ENCODE peak calls at places on chromosome 14, in ten cellular contexts. J is RWPE1; G is left lung; Q is fibroblast of mammary gland; I is glutamatergic neuron; Y is A549; H is WTC11; F is CD8-positive, alpha-beta T cell; U is astrocyte of the spinal cord; W is bronchial epithelial cell. M is an unnamed sample.

GRCh38 chr14:32203928-32204357 is 874 bp upstream of the RNU6-8 start:
- DNase-seq in J (no peak), G (no peak), Q (no peak), I (no peak), Y (no peak), H (no peak), F (peak), U (no peak), W (no peak), M (peak)

GRCh38 chr14:60544659-60545058 is 35.7 kb downstream of the SIX6 start:
- DNase-seq in J (no peak), G (no peak), Q (no peak), I (no peak), Y (no peak), H (no peak), F (no peak), U (no peak), W (no peak), M (no peak)

GRCh38 chr14:100122481-100123215 is 36.8 kb downstream of the DEGS2 start:
- DNase-seq in J (no peak), G (peak), Q (no peak), I (no peak), Y (no peak), H (no peak), F (no peak), U (no peak), W (no peak), M (no peak)

GRCh38 chr14:56199095-56199975 is 81.1 kb downstream of the PELI2 start:
- DNase-seq in J (no peak), G (no peak), Q (peak), I (no peak), Y (peak), H (no peak), F (no peak), U (peak), W (peak), M (no peak)

GRCh38 chr14:77028384-77029246 is at the start of gene IRF2BPL:
- DNase-seq in J (peak), G (peak), Q (peak), I (peak), Y (peak), H (peak), F (peak), U (peak), W (peak), M (peak)

GRCh38 chr14:95885866-95886265 is 9.2 kb downstream of the TUNAR start:
- DNase-seq in J (no peak), G (no peak), Q (no peak), I (no peak), Y (no peak), H (no peak), F (no peak), U (peak), W (no peak), M (no peak)

GRCh38 chr14:51792819-51793218 is 67.6 kb upstream of the GNG2 start:
- DNase-seq in J (no peak), G (no peak), Q (no peak), I (no peak), Y (no peak), H (no peak), F (no peak), U (peak), W (no peak), M (no peak)

GRCh38 chr14:88310457-88310856 is 12.6 kb downstream of the KCNK10 start:
- DNase-seq in J (no peak), G (no peak), Q (no peak), I (no peak), Y (no peak), H (no peak), F (no peak), U (no peak), W (no peak), M (no peak)

GRCh38 chr14:95188372-95188771 is 31.0 kb upstream of the DICER1 start:
- DNase-seq in J (no peak), G (no peak), Q (no peak), I (no peak), Y (no peak), H (no peak), F (no peak), U (no peak), W (no peak), M (no peak)

GRCh38 chr14:105070760-105071137 is 5.5 kb upstream of the GPR132 start:
- DNase-seq in J (no peak), G (no peak), Q (no peak), I (no peak), Y (no peak), H (no peak), F (peak), U (no peak), W (no peak), M (no peak)

GRCh38 chr14:80602931-80603330 is 338.6 kb downstream of the CEP128 start:
- DNase-seq in J (no peak), G (no peak), Q (no peak), I (no peak), Y (no peak), H (no peak), F (no peak), U (no peak), W (no peak), M (peak)

GRCh38 chr14:68987653-68988036 is 8.5 kb upstream of the ACTN1 start:
- DNase-seq in J (no peak), G (no peak), Q (no peak), I (no peak), Y (peak), H (peak), F (no peak), U (no peak), W (no peak), M (no peak)

GRCh38 chr14:75717729-75718128 is 56.7 kb downstream of the TTLL5 start:
- DNase-seq in J (no peak), G (no peak), Q (no peak), I (no peak), Y (no peak), H (no peak), F (no peak), U (no peak), W (no peak), M (no peak)

GRCh38 chr14:75866981-75867380 is 114.8 kb downstream of the TGFB3 start:
- DNase-seq in J (no peak), G (no peak), Q (no peak), I (no peak), Y (no peak), H (no peak), F (no peak), U (no peak), W (no peak), M (no peak)

GRCh38 chr14:52829527-52829926 is 38.1 kb upstream of the GNPNAT1 start:
- DNase-seq in J (no peak), G (no peak), Q (no peak), I (no peak), Y (no peak), H (no peak), F (no peak), U (no peak), W (no peak), M (no peak)

GRCh38 chr14:73462078-73462715 is 3.9 kb upstream of the NUMB start:
- DNase-seq in J (no peak), G (no peak), Q (peak), I (no peak), Y (peak), H (no peak), F (no peak), U (peak), W (no peak), M (no peak)

GRCh38 chr14:68975667-68976066 is 3.4 kb downstream of the ACTN1 start:
- DNase-seq in J (peak), G (no peak), Q (peak), I (no peak), Y (no peak), H (no peak), F (no peak), U (peak), W (peak), M (no peak)

GRCh38 chr14:75563931-75564330 is 14.5 kb upstream of the FLVCR2 start:
- DNase-seq in J (no peak), G (no peak), Q (no peak), I (no peak), Y (no peak), H (no peak), F (no peak), U (no peak), W (peak), M (no peak)

GRCh38 chr14:89667983-89668382 is 250.9 kb upstream of the FOXN3 start:
- DNase-seq in J (no peak), G (no peak), Q (peak), I (no peak), Y (no peak), H (no peak), F (no peak), U (peak), W (no peak), M (no peak)

GRCh38 chr14:65290830-65291229 is 121.7 kb upstream of the FUT8 start:
- DNase-seq in J (peak), G (no peak), Q (peak), I (no peak), Y (no peak), H (no peak), F (no peak), U (peak), W (peak), M (no peak)

GRCh38 chr14:94521375-94522114 is 12.3 kb upstream of the SERPINA12 start:
- DNase-seq in J (no peak), G (no peak), Q (no peak), I (no peak), Y (no peak), H (no peak), F (no peak), U (no peak), W (no peak), M (no peak)

GRCh38 chr14:49849213-49849847 is 3.3 kb downstream of the NEMF start:
- DNase-seq in J (no peak), G (no peak), Q (no peak), I (no peak), Y (no peak), H (no peak), F (no peak), U (no peak), W (no peak), M (no peak)

GRCh38 chr14:78081245-78081644 is 88.9 kb upstream of the NRXN3 start:
- DNase-seq in J (no peak), G (no peak), Q (no peak), I (no peak), Y (no peak), H (no peak), F (no peak), U (no peak), W (no peak), M (no peak)

GRCh38 chr14:104706733-104707628 is 17.0 kb upstream of the ADSS1 start:
- DNase-seq in J (no peak), G (no peak), Q (no peak), I (no peak), Y (no peak), H (no peak), F (no peak), U (no peak), W (no peak), M (no peak)

GRCh38 chr14:64465208-64465821 is at the start of gene AKAP5:
- DNase-seq in J (peak), G (peak), Q (no peak), I (peak), Y (peak), H (peak), F (peak), U (peak), W (peak), M (peak)

GRCh38 chr14:34420547-34421150 is 41.4 kb downstream of the SPTSSA start:
- DNase-seq in J (no peak), G (no peak), Q (no peak), I (no peak), Y (no peak), H (no peak), F (no peak), U (no peak), W (peak), M (no peak)

GRCh38 chr14:104239185-104239775 is 100.9 kb downstream of the KIF26A start:
- DNase-seq in J (no peak), G (peak), Q (no peak), I (no peak), Y (no peak), H (no peak), F (no peak), U (no peak), W (no peak), M (no peak)

GRCh38 chr14:56125772-56126411 is 7.7 kb downstream of the PELI2 start:
- DNase-seq in J (no peak), G (no peak), Q (no peak), I (peak), Y (no peak), H (no peak), F (no peak), U (no peak), W (no peak), M (no peak)

GRCh38 chr14:50122291-50122690 is 5.9 kb upstream of the VCPKMT start:
- DNase-seq in J (no peak), G (no peak), Q (no peak), I (no peak), Y (no peak), H (no peak), F (no peak), U (no peak), W (no peak), M (no peak)

GRCh38 chr14:73797540-73797925 is 54.1 kb upstream of the PTGR2 start:
- DNase-seq in J (no peak), G (no peak), Q (no peak), I (no peak), Y (no peak), H (no peak), F (no peak), U (no peak), W (no peak), M (no peak)

GRCh38 chr14:73763396-73763795 is 49.2 kb upstream of the PNMA1 start:
- DNase-seq in J (no peak), G (no peak), Q (no peak), I (no peak), Y (no peak), H (no peak), F (no peak), U (no peak), W (no peak), M (no peak)

GRCh38 chr14:101554991-101555668 is 6.2 kb upstream of the DIO3 start:
- DNase-seq in J (no peak), G (peak), Q (no peak), I (no peak), Y (no peak), H (no peak), F (no peak), U (no peak), W (no peak), M (no peak)

GRCh38 chr14:64149921-64150320 is 144.2 kb downstream of the ESR2 start:
- DNase-seq in J (no peak), G (no peak), Q (no peak), I (no peak), Y (no peak), H (no peak), F (no peak), U (no peak), W (peak), M (no peak)

GRCh38 chr14:31096255-31096654 is 70.1 kb upstream of the STRN3 start:
- DNase-seq in J (no peak), G (no peak), Q (no peak), I (no peak), Y (no peak), H (no peak), F (no peak), U (no peak), W (peak), M (no peak)

GRCh38 chr14:75418779-75419768 is 8.7 kb upstream of the JDP2 start:
- DNase-seq in J (no peak), G (no peak), Q (no peak), I (no peak), Y (no peak), H (peak), F (peak), U (no peak), W (peak), M (no peak)

GRCh38 chr14:96861568-96862310 is 64.6 kb downstream of the VRK1 start:
- DNase-seq in J (no peak), G (no peak), Q (no peak), I (peak), Y (no peak), H (peak), F (no peak), U (no peak), W (no peak), M (no peak)

DNA sequence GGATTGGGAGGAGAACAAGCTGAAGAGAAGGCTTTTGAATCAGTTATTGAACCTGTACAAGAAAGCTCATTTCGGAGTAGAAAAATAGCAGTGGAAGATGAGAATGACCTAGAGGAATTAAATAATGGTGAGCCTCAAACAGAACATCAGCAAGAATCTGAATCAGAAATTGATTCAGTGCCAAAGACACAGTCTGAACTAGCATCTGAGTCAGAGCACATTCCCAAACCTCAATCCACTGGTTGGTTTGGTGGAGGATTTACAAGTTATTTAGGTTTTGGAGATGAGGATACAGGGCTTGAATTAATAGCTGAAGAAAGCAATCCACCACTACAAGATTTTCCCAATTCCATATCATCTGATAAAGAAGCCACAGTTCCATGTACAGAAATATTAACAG is 13.5 kb downstream of the MIA2 start:
- DNase-seq in J (peak), G (no peak), Q (peak), I (no peak), Y (no peak), H (no peak), F (no peak), U (peak), W (peak), M (no peak)
- TF ChIP-seq CTCF in J (no peak), G (no peak), Q (no peak), I (no peak), Y (no peak), H (no peak), F (no peak), U (no peak), W (no peak), M (no peak)

GRCh38 chr14:22163051-22163450 is 426.0 kb downstream of the DAD1 start:
- DNase-seq in J (no peak), G (no peak), Q (peak), I (no peak), Y (no peak), H (no peak), F (no peak), U (peak), W (peak), M (no peak)
- TF ChIP-seq CTCF in J (no peak), G (no peak), Q (no peak), I (peak), Y (no peak), H (no peak), F (no peak), U (peak), W (no peak), M (peak)

GRCh38 chr14:24442240-24443052 is at the start of gene SDR39U1:
- DNase-seq in J (peak), G (peak), Q (peak), I (peak), Y (peak), H (peak), F (peak), U (peak), W (peak), M (peak)
- TF ChIP-seq CTCF in J (no peak), G (no peak), Q (no peak), I (no peak), Y (no peak), H (no peak), F (no peak), U (no peak), W (no peak), M (peak)

DNA sequence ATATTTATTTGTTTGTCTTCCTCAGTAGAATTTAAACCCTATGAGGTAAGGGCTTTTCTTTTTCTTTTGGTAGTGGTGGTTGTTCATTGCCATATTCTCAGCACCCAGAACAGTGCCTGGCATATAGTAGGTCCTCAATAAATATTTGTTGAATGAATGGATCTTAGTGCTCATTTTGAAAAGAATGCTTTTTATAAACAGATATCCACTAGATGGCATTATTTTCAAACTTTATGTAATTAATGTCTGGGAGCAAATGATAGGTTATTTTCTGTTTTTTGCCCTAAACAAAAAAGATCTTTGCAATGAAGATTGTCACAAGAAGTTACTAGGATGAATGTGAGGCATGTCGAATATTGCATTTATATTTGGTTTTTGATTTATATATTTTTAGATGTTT is 64.1 kb downstream of the RAD51B start:
- DNase-seq in J (peak), G (no peak), Q (peak), I (no peak), Y (peak), H (no peak), F (no peak), U (peak), W (peak), M (no peak)
- TF ChIP-seq CTCF in J (no peak), G (no peak), Q (peak), I (no peak), Y (peak), H (no peak), F (no peak), U (no peak), W (no peak), M (peak)

M was measured in neural crest cell.